ENCODE peak calls at places on chromosomes 1 and 21, in four cellular contexts. L, Z, H and Q are unnamed samples. For H3K9me3, the result is how much of the 10 kb centered on the place peaks cover.

GRCh38 chr1:97392701-97393100 is 528.1 kb downstream of the DPYD start:
- DNase-seq in L (no peak), Z (no peak), H (no peak), Q (peak)

GRCh38 chr1:8354038-8354437 is 36.1 kb downstream of the SLC45A1 start:
- DNase-seq in L (no peak), H (no peak), Z (no peak), Q (no peak)

GRCh38 chr1:203286161-203286984 is 18.9 kb upstream of the BTG2 start:
- DNase-seq in L (no peak), H (no peak), Z (no peak), Q (no peak)

GRCh38 chr1:113904292-113904673 is 316 bp downstream of the AP4B1 start:
- DNase-seq in Z (no peak), H (no peak), L (no peak), Q (no peak)

GRCh38 chr1:238052496-238053266 is 162.0 kb upstream of the ZP4 start:
- DNase-seq in H (no peak), Z (no peak), L (peak), Q (no peak)

GRCh38 chr1:1237874-1238701 is 6.1 kb downstream of the B3GALT6 start:
- DNase-seq in H (no peak), L (no peak), Z (no peak), Q (no peak)

GRCh38 chr1:61746768-61747167 is 4.5 kb downstream of the PATJ start:
- DNase-seq in Z (peak), H (no peak), L (no peak), Q (peak)

GRCh38 chr1:9079980-9080703 is 10.7 kb upstream of the SLC2A5 start:
- DNase-seq in Z (no peak), H (no peak), L (no peak), Q (no peak)

GRCh38 chr1:199776768-199777497 is 250.6 kb upstream of the NR5A2 start:
- DNase-seq in H (no peak), L (no peak), Z (no peak), Q (no peak)

GRCh38 chr1:62224182-62224581 is 29.5 kb downstream of the L1TD1 start:
- DNase-seq in Z (no peak), L (no peak), H (no peak), Q (no peak)

DNA sequence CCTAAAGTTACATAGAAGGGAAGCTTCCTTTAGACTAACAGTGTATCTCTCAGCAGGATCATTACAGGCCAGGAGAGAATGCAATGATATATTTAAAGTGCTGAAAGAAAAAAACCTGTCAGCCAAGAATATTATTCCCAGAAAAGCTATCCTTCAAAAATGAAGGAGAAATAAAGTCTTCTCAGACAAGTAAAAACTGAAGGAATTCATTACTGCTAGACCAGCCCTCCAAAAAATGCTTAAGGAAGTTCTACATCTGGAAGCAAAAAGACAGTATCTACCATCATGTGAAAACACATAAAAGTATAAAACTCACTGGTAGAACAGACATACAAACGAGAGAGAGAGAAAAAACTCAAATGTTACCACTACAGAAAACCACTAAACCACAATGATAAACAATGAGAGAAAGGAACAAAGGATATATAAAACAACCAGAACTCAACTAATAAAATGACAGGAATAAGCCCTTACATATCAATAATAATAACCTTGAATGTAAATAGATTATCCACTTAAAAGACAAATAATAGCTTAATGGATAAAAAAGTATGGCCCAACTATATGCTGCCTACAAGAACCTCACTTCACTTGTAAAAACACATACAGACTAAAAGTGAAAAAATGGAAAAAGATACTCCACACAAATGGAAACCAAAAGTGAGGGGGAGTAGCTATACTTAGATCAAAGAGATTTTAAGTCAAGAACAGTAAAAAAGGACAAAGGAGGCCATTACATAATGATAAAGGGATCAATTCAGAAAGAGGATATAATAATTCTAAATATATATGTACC is 22.0 kb downstream of the NSL1 start:
- DNase-seq in Z (peak), L (no peak), H (no peak), Q (no peak)
- H3K9me3 ChIP-seq in Z (under half), L (under half), H (under half), Q (under half)

GRCh38 chr1:3341236-3341994 is 113.0 kb upstream of the ARHGEF16 start:
- DNase-seq in L (no peak), H (no peak), Z (no peak), Q (no peak)
- H3K9me3 ChIP-seq in L (under half), H (under half), Z (under half), Q (under half)

GRCh38 chr1:152546704-152547103 is 19.9 kb downstream of the LCE3E start:
- DNase-seq in L (no peak), H (no peak), Z (no peak), Q (no peak)
- H3K9me3 ChIP-seq in L (under half), H (under half), Z (under half), Q (under half)

DNA sequence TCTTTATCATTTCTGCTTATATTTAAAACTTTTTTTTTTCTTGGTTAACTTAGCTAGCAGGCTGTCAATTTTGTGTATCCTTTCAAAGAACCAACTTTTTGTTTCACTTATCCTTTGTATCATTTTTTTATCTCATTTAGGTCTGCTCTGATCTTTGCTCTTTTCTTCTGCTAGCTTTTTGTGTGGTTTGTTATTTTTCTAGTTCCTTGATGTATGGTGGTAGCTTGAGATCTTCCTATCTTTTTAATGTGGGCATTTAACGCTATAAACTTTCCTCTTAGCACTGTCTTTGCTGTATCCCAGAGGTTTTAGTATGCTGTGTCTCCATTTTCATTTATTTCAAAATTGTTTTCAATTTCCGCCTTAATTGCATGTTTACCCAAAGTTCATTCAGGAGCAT is 36.5 kb downstream of the FOXJ3 start:
- DNase-seq in L (no peak), Z (no peak), H (no peak), Q (no peak)
- H3K9me3 ChIP-seq in L (under half), Z (under half), H (under half), Q (under half)

GRCh38 chr1:56532359-56532696 is 47.0 kb downstream of the PLPP3 start:
- DNase-seq in Z (no peak), L (no peak), H (no peak), Q (peak)
- H3K9me3 ChIP-seq in Z (under half), L (under half), H (under half), Q (under half)

DNA sequence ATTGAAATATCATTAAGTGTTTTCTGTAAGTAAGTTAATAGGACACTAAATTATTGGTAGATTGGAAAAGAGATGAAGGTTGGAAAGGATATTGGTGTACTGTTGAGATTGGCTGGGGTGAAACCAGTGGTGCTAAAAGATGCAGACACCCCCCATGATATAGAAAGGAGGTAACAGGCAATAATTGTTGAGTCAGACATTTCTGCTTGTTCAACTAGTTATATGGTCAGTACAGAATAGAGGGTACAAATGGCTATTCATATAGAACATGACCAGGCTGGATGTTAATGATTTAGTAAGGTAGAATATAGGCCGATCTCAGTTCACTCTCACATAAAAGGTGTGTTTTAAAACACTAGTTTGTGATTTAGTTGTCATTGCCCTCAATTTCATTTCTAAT is 104.5 kb downstream of the POU2F1 start:
- DNase-seq in Z (no peak), H (no peak), L (no peak), Q (no peak)
- H3K9me3 ChIP-seq in Z (under half), H (under half), L (under half), Q (under half)

DNA sequence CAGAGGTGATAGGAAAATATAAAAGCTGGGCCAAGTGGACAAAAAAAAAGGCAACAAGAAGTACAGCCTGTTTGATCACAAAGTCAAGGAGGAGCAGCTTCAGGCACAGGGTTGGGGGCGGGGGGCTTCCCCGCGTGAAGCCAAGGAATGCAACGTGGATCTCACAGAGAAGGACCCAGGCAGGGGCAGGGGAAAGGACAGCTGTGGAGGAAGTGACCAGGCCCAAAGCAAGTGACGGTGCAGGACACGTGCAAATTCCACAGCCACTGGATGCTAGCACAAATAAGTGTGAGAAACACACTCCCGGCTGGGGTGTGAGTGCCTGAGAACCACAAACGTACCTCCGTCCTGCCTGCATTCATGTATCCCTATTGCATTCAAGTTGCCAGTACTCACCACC is 77.7 kb upstream of the DSCAM start:
- DNase-seq in H (no peak), Z (no peak), L (no peak), Q (no peak)
- H3K9me3 ChIP-seq in H (under half), Z (under half), L (under half), Q (under half)

GRCh38 chr1:247204177-247204647 is 32.4 kb upstream of the ZNF124 start:
- DNase-seq in H (no peak), L (no peak), Z (no peak), Q (no peak)
- H3K9me3 ChIP-seq in H (under half), L (under half), Z (under half), Q (under half)

GRCh38 chr1:247096958-247097357 is 7.2 kb downstream of the ZNF669 start:
- DNase-seq in H (no peak), L (no peak), Z (no peak), Q (no peak)
- H3K9me3 ChIP-seq in H (under half), L (under half), Z (under half), Q (under half)

GRCh38 chr1:88917321-88918025 is 26.1 kb upstream of the GTF2B start:
- DNase-seq in H (no peak), L (no peak), Z (no peak), Q (no peak)

GRCh38 chr1:88922214-88922613 is 30.8 kb upstream of the GTF2B start:
- DNase-seq in H (no peak), L (no peak), Z (no peak), Q (no peak)

GRCh38 chr1:88916883-88917282 is 25.5 kb upstream of the GTF2B start:
- DNase-seq in L (no peak), H (no peak), Z (no peak), Q (no peak)

GRCh38 chr1:88923224-88923623 is 31.9 kb upstream of the GTF2B start:
- DNase-seq in H (no peak), L (no peak), Z (no peak), Q (no peak)

DNA sequence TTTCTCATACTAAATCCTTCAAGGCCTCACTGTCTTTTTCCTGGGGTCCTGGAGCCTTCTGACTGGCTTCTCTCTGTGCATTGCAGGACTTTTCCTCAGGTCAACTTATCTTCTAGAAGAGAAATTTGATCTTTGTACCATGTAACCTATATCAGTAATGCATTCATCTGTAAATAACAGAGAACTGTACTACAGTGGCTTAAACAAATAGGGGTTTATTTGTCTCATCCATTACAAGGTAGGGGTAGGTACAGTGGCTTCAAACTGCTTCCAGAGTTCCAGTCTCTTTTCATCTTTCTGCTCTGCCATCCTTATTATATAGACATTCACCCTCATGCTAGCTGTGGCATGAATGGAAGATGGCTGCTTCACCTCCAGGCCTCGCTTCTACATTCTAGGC is 29.5 kb upstream of the GTF2B start:
- DNase-seq in Z (no peak), H (no peak), L (no peak), Q (no peak)
- H3K9me3 ChIP-seq in Z (under half), H (under half), L (under half), Q (under half)